ENCODE peak calls at places on chromosomes 16 and 17, in six cellular contexts. T, C, N, V, I and F are unnamed samples.

GRCh38 chr17:8606415-8606814 is 24.1 kb downstream of the MYH10 start:
- DNase-seq in T (no peak), N (no peak), I (no peak), C (no peak), V (no peak), F (no peak)

GRCh38 chr17:29784661-29785060 is 145.4 kb downstream of the SSH2 start:
- DNase-seq in C (no peak), N (no peak), T (no peak), I (no peak), V (no peak), F (no peak)

GRCh38 chr17:39684369-39685043 is 3.4 kb downstream of the PGAP3 start:
- DNase-seq in N (no peak), V (no peak), I (no peak), T (no peak), C (no peak), F (no peak)

GRCh38 chr17:8964801-8965393 is 610 bp downstream of the PIK3R5 start:
- DNase-seq in I (no peak), N (no peak), T (no peak), C (no peak), V (no peak), F (no peak)

GRCh38 chr16:83233153-83233552 is 574.6 kb upstream of the HSBP1 start:
- DNase-seq in N (no peak), T (no peak), V (no peak), C (no peak), I (no peak), F (no peak)

GRCh38 chr16:72286936-72287620 is 115.1 kb upstream of the PMFBP1 start:
- DNase-seq in T (no peak), C (no peak), N (no peak), V (no peak), I (no peak), F (no peak)

GRCh38 chr17:65020284-65020683 is 36.3 kb downstream of the GNA13 start:
- DNase-seq in V (no peak), C (no peak), N (no peak), T (no peak), I (peak), F (no peak)

GRCh38 chr16:11005611-11005975 is 61.2 kb downstream of the CLEC16A start:
- DNase-seq in I (no peak), V (no peak), C (no peak), T (no peak), N (no peak), F (no peak)

GRCh38 chr17:57501016-57501415 is 244.1 kb downstream of the CCDC182 start:
- DNase-seq in N (no peak), V (no peak), T (no peak), I (no peak), C (no peak), F (no peak)

GRCh38 chr17:59649886-59650285 is 30.2 kb downstream of the CLTC start:
- DNase-seq in T (no peak), I (no peak), V (no peak), N (no peak), C (no peak), F (no peak)

GRCh38 chr17:59652119-59652518 is 32.4 kb downstream of the CLTC start:
- DNase-seq in N (no peak), T (no peak), V (no peak), C (no peak), I (no peak), F (no peak)

GRCh38 chr17:59650642-59651041 is 30.9 kb downstream of the CLTC start:
- DNase-seq in N (no peak), T (no peak), V (no peak), I (no peak), C (no peak), F (no peak)

GRCh38 chr17:59647288-59647687 is 27.6 kb downstream of the CLTC start:
- DNase-seq in T (no peak), V (no peak), C (no peak), N (no peak), I (no peak), F (no peak)

GRCh38 chr17:59651346-59651745 is 31.7 kb downstream of the CLTC start:
- DNase-seq in V (no peak), C (no peak), I (no peak), T (no peak), N (no peak), F (no peak)
- TF ChIP-seq GABPA in V (no peak), C (no peak), I (no peak), T (no peak), N (no peak), F (no peak)

DNA sequence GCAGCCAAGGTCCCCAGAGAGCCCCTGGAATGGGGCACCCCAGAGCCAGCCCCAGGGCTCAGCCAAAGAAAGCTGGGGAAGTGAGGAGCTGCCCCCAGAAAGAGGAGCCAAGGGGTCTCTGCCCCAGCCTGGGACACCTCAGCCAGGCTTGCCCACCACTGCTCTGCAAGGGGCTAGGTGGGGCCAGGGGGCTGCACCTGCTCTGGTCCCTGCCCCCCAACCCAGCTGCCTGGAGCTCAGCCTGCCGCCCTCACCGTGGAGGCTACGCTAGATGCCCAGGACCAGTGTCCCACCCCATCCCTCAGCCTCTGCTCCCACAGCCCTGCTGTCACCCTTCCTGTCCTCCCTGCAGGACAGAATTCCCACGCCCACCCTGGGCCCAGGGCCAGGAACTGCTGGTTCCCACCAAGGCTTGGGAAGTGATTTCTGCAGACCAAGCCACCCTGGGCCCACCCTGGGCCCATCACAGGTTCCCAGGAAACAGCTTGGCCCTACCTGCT is 28.1 kb upstream of the KRT17 start:
- DNase-seq in I (no peak), T (no peak), C (no peak), V (no peak), N (no peak), F (no peak)
- H3K27ac ChIP-seq in I (no peak), T (no peak), C (no peak), V (no peak), N (no peak), F (no peak)

GRCh38 chr17:43810226-43810715 is 22.7 kb downstream of the MPP3 start:
- DNase-seq in T (no peak), C (no peak), V (no peak), N (no peak), I (no peak), F (no peak)
- TF ChIP-seq GABPA in T (no peak), C (no peak), V (no peak), N (no peak), I (no peak), F (no peak)

GRCh38 chr16:8611886-8612595 is 9.5 kb upstream of the METTL22 start:
- DNase-seq in I (no peak), C (no peak), V (no peak), T (no peak), N (no peak), F (no peak)
- H3K27ac ChIP-seq in I (no peak), C (no peak), V (no peak), T (no peak), N (no peak), F (no peak)

DNA sequence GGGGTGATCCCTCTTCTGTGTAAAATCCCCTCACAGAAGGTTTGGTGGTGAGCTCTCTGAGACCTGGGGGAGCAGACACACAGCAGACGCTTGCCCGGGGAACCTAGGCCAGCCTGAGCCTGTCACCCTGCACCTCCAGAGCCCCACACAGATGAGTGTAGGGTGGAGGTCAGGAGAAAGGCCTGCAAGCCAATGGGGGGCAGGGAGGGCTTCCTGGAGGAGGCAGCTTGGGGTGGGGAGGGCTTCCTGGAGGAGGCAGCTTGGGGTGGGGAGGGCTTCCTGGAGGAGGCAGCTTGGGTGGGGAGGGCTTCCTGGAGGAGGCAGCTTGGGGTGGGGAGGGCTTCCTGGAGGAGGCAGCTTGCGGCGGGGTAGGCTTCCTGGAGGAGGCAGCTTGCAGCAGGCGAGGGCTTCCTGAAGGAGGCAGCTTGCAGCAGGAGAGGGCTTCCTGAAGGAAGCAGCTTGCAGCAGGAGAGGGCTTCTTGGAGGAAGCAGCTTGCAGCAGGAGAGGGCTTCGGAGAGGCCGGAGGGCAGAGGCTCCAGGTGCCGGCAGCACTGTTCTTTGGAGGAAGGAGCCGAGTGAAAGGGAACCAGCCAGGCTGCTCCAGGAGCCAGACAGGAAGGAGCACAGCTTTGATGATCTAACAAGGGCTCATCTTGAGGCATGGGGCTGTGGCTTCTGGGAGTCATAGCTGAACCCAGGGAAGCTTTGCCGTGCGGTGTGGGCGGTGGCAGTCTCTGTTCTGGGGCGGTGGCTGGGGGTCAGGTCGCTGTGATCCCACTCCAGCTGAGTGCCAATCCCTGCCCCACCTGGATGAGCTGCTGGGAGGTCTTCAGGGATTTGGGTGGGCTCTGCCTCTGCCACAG is 83.6 kb upstream of the ZNF469 start:
- DNase-seq in C (no peak), N (no peak), I (no peak), T (no peak), V (no peak), F (no peak)
- TF ChIP-seq GABPA in C (no peak), N (no peak), I (no peak), T (no peak), V (no peak), F (no peak)

GRCh38 chr16:3098459-3099394 is at the start of gene ZSCAN10:
- DNase-seq in V (no peak), T (no peak), C (no peak), I (no peak), N (peak), F (no peak)

GRCh38 chr16:3101018-3101840 is 2.1 kb upstream of the ZSCAN10 start:
- DNase-seq in N (peak), V (peak), T (peak), C (no peak), I (no peak), F (peak)

GRCh38 chr16:3097266-3097665 is 1.8 kb downstream of the ZSCAN10 start:
- DNase-seq in C (no peak), N (no peak), I (no peak), T (no peak), V (no peak), F (no peak)

GRCh38 chr16:3099732-3100499 is 822 bp upstream of the ZSCAN10 start:
- DNase-seq in C (no peak), V (peak), T (peak), N (peak), I (peak), F (peak)

DNA sequence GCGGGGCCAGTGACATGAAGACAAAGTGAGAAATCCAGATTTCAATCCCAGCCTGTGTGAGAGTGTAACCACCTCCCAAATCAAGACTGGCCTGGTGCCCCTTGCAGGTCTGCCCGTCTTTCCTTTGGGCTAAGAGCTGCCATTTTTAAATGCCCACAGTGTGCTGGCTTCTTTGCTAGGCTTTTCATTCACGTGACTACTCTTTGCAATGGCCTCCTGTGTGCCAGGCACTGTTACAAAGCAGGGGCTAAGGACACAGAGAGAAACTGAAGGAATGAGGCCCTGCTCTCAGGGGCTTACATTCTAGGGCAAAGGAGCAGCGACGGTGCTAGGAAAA is 269 bp upstream of the ZSCAN10 start:
- DNase-seq in T (no peak), N (no peak), C (no peak), I (no peak), V (no peak), F (no peak)
- H3K27ac ChIP-seq in T (no peak), N (peak), C (no peak), I (no peak), V (no peak), F (no peak)

GRCh38 chr17:76682306-76682705 is 28.5 kb downstream of the MXRA7 start:
- DNase-seq in T (no peak), C (no peak), I (no peak), N (no peak), V (peak), F (no peak)
- TF ChIP-seq GABPA in T (no peak), C (no peak), I (no peak), N (no peak), V (no peak), F (no peak)

GRCh38 chr16:69325784-69326171 is 4.6 kb downstream of the PDF start:
- DNase-seq in I (no peak), T (no peak), V (no peak), C (no peak), N (no peak), F (no peak)
- H3K27ac ChIP-seq in I (peak), T (peak), V (no peak), C (no peak), N (no peak), F (no peak)

DNA sequence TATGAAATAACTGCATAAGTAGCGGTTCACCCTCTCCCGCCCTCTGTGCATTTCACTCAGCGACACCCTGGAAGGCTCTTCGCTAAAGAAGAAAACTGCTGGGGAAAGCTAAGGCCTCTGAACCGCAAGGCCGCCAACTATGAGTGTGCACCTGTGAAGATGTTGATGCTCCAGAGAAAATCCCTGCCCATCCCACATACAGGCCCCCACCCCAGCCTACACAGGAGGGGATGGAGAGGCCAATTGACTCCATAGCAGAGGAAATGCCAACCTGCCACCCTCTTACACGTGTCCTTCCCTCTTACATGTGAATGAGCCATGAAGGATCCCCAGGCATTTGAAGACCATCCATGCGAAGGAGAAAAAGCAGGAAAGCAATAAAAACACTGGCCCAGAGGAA is 104.8 kb downstream of the MGAT5B start:
- DNase-seq in C (no peak), I (no peak), T (no peak), V (no peak), N (no peak), F (no peak)
- TF ChIP-seq GABPA in C (no peak), I (no peak), T (no peak), V (no peak), N (no peak), F (no peak)

GRCh38 chr16:54287018-54287757 is 601 bp upstream of the IRX3 start:
- DNase-seq in I (no peak), N (peak), T (no peak), V (no peak), C (no peak), F (no peak)
- H3K27ac ChIP-seq in I (peak), N (no peak), T (peak), V (no peak), C (no peak), F (peak)